ENCODE peak calls at places on chromosome 9, in four cellular contexts. One of them, this sample, is unnamed.

GRCh38 chr9:136626066-136626725 is 36.5 kb upstream of the EGFL7 start:
- DNase-seq in choroid plexus epithelial cell: no peak
- DNase-seq in psoas muscle: no peak
- DNase-seq in CD8-positive, alpha-beta T cell: no peak
- DNase-seq in this sample: no peak

GRCh38 chr9:69877852-69878507 is 57.4 kb downstream of the CFAP95 start:
- DNase-seq in choroid plexus epithelial cell: peak; percentile 65
- DNase-seq in psoas muscle: no peak
- DNase-seq in CD8-positive, alpha-beta T cell: no peak
- DNase-seq in this sample: peak; percentile 58

GRCh38 chr9:88230612-88231011 is 92.3 kb upstream of the SPATA31C2 start:
- DNase-seq in choroid plexus epithelial cell: peak; percentile 13
- DNase-seq in psoas muscle: no peak
- DNase-seq in CD8-positive, alpha-beta T cell: no peak
- DNase-seq in this sample: no peak

GRCh38 chr9:134606951-134607733 is 34.5 kb upstream of the COL5A1 start:
- DNase-seq in choroid plexus epithelial cell: peak; percentile 26
- DNase-seq in psoas muscle: no peak
- DNase-seq in CD8-positive, alpha-beta T cell: no peak
- DNase-seq in this sample: peak; percentile 24

GRCh38 chr9:16282718-16283117 is 587.8 kb downstream of the BNC2 start:
- DNase-seq in choroid plexus epithelial cell: no peak
- DNase-seq in psoas muscle: no peak
- DNase-seq in CD8-positive, alpha-beta T cell: no peak
- DNase-seq in this sample: no peak

GRCh38 chr9:136590788-136591187 is 44.9 kb upstream of the NOTCH1 start:
- DNase-seq in choroid plexus epithelial cell: no peak
- DNase-seq in psoas muscle: no peak
- DNase-seq in CD8-positive, alpha-beta T cell: no peak
- DNase-seq in this sample: no peak

GRCh38 chr9:113678874-113679273 is 197.2 kb upstream of the ZNF618 start:
- DNase-seq in choroid plexus epithelial cell: no peak
- DNase-seq in psoas muscle: no peak
- DNase-seq in CD8-positive, alpha-beta T cell: no peak
- DNase-seq in this sample: no peak

GRCh38 chr9:88535226-88535931 is 401 bp downstream of the NXNL2 start:
- DNase-seq in choroid plexus epithelial cell: no peak
- DNase-seq in psoas muscle: no peak
- DNase-seq in CD8-positive, alpha-beta T cell: no peak
- DNase-seq in this sample: no peak

GRCh38 chr9:101083451-101083850 is 54.9 kb downstream of the PLPPR1 start:
- DNase-seq in choroid plexus epithelial cell: no peak
- DNase-seq in psoas muscle: no peak
- DNase-seq in CD8-positive, alpha-beta T cell: no peak
- DNase-seq in this sample: no peak

GRCh38 chr9:98432134-98432533 is 176.7 kb upstream of the TBC1D2 start:
- DNase-seq in choroid plexus epithelial cell: no peak
- DNase-seq in psoas muscle: no peak
- DNase-seq in CD8-positive, alpha-beta T cell: no peak
- DNase-seq in this sample: no peak

GRCh38 chr9:134570151-134570621 is 71.4 kb upstream of the COL5A1 start:
- DNase-seq in choroid plexus epithelial cell: no peak
- DNase-seq in psoas muscle: no peak
- DNase-seq in CD8-positive, alpha-beta T cell: no peak
- DNase-seq in this sample: no peak

GRCh38 chr9:80679920-80680319 is 1009.4 kb downstream of the TLE1 start:
- DNase-seq in choroid plexus epithelial cell: peak; percentile 2
- DNase-seq in psoas muscle: no peak
- DNase-seq in CD8-positive, alpha-beta T cell: no peak
- DNase-seq in this sample: no peak

GRCh38 chr9:76901801-76902200 is 4.1 kb downstream of the PRUNE2 start:
- DNase-seq in choroid plexus epithelial cell: no peak
- DNase-seq in psoas muscle: peak; percentile 20
- DNase-seq in CD8-positive, alpha-beta T cell: no peak
- DNase-seq in this sample: no peak

GRCh38 chr9:109411818-109412352 is 86.2 kb downstream of the PTPN3 start:
- DNase-seq in choroid plexus epithelial cell: peak; percentile 77
- DNase-seq in psoas muscle: no peak
- DNase-seq in CD8-positive, alpha-beta T cell: no peak
- DNase-seq in this sample: peak; percentile 50

GRCh38 chr9:125387861-125388524 is 126.4 kb downstream of the GAPVD1 start:
- DNase-seq in choroid plexus epithelial cell: no peak
- DNase-seq in psoas muscle: no peak
- DNase-seq in CD8-positive, alpha-beta T cell: no peak
- DNase-seq in this sample: no peak

GRCh38 chr9:35074141-35074540 is 1.7 kb upstream of the VCP start:
- DNase-seq in choroid plexus epithelial cell: no peak
- DNase-seq in psoas muscle: no peak
- DNase-seq in CD8-positive, alpha-beta T cell: no peak
- DNase-seq in this sample: no peak

GRCh38 chr9:127567119-127567897 is 44.8 kb upstream of the STXBP1 start:
- DNase-seq in choroid plexus epithelial cell: no peak
- DNase-seq in psoas muscle: peak; percentile 47
- DNase-seq in CD8-positive, alpha-beta T cell: no peak
- DNase-seq in this sample: peak; percentile 41

GRCh38 chr9:128164332-128164885 is 4.3 kb downstream of the BBLN start:
- DNase-seq in choroid plexus epithelial cell: no peak
- DNase-seq in psoas muscle: no peak
- DNase-seq in CD8-positive, alpha-beta T cell: no peak
- DNase-seq in this sample: no peak

GRCh38 chr9:91298304-91298703 is 63.4 kb downstream of the AUH start:
- DNase-seq in choroid plexus epithelial cell: peak; percentile 74
- DNase-seq in psoas muscle: no peak
- DNase-seq in CD8-positive, alpha-beta T cell: no peak
- DNase-seq in this sample: no peak

GRCh38 chr9:120374817-120375216 is 205.2 kb downstream of the CDK5RAP2 start:
- DNase-seq in choroid plexus epithelial cell: no peak
- DNase-seq in psoas muscle: no peak
- DNase-seq in CD8-positive, alpha-beta T cell: no peak
- DNase-seq in this sample: no peak

GRCh38 chr9:136977223-136978072 is at the start of gene PTGDS:
- DNase-seq in choroid plexus epithelial cell: peak; percentile 92
- DNase-seq in psoas muscle: no peak
- DNase-seq in CD8-positive, alpha-beta T cell: no peak
- DNase-seq in this sample: peak; percentile 18

GRCh38 chr9:124499214-124499613 is 8.0 kb downstream of the NR5A1 start:
- DNase-seq in choroid plexus epithelial cell: no peak
- DNase-seq in psoas muscle: no peak
- DNase-seq in CD8-positive, alpha-beta T cell: no peak
- DNase-seq in this sample: no peak

GRCh38 chr9:92003308-92004044 is 53.4 kb upstream of the ROR2 start:
- DNase-seq in choroid plexus epithelial cell: no peak
- DNase-seq in psoas muscle: no peak
- DNase-seq in CD8-positive, alpha-beta T cell: no peak
- DNase-seq in this sample: no peak

GRCh38 chr9:135939351-135940265 is 21.6 kb downstream of the UBAC1 start:
- DNase-seq in choroid plexus epithelial cell: no peak
- DNase-seq in psoas muscle: no peak
- DNase-seq in CD8-positive, alpha-beta T cell: no peak
- DNase-seq in this sample: no peak

GRCh38 chr9:129322641-129323375 is 144.7 kb upstream of the IER5L start:
- DNase-seq in choroid plexus epithelial cell: no peak
- DNase-seq in psoas muscle: no peak
- DNase-seq in CD8-positive, alpha-beta T cell: no peak
- DNase-seq in this sample: no peak

GRCh38 chr9:14347408-14348224 is 33.7 kb upstream of the NFIB start:
- DNase-seq in choroid plexus epithelial cell: no peak
- DNase-seq in psoas muscle: peak; percentile 74
- DNase-seq in CD8-positive, alpha-beta T cell: no peak
- DNase-seq in this sample: peak; percentile 50
- TF ChIP-seq CTCF in choroid plexus epithelial cell: peak; percentile 31
- TF ChIP-seq CTCF in psoas muscle: peak; percentile 13
- TF ChIP-seq CTCF in CD8-positive, alpha-beta T cell: no peak
- TF ChIP-seq CTCF in this sample: peak; percentile 24

DNA sequence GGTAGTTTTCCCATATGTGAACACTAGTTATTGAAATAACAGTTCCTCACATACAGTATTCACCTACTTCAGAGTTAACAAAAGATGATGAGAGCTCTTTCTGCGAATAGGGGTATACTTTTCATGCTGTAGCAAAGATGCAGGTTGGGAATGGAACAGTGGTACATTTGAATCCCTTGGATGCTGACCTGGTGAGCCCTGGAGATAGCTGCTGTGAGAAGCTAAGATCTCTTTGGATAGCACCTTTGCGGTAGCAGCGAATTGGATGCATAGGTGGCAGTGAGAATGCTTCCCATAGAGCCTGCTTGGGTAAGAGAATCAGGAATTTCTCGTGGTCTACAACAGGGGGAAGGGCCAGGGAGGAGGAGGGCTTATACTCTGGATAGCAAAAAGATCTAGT is 61.2 kb downstream of the NUP214 start:
- DNase-seq in choroid plexus epithelial cell: no peak
- DNase-seq in psoas muscle: no peak
- DNase-seq in CD8-positive, alpha-beta T cell: no peak
- DNase-seq in this sample: no peak
- H3K4me3 ChIP-seq in choroid plexus epithelial cell: no peak overlapping the region
- H3K4me3 ChIP-seq in psoas muscle: no peak overlapping the region
- H3K4me3 ChIP-seq in CD8-positive, alpha-beta T cell: no peak overlapping the region
- H3K4me3 ChIP-seq in this sample: no peak overlapping the region

GRCh38 chr9:110635589-110635988 is 33.0 kb upstream of the MUSK start:
- DNase-seq in choroid plexus epithelial cell: no peak
- DNase-seq in psoas muscle: no peak
- DNase-seq in CD8-positive, alpha-beta T cell: no peak
- DNase-seq in this sample: no peak

GRCh38 chr9:110641350-110641749 is 27.2 kb upstream of the MUSK start:
- DNase-seq in choroid plexus epithelial cell: peak; percentile 16
- DNase-seq in psoas muscle: no peak
- DNase-seq in CD8-positive, alpha-beta T cell: no peak
- DNase-seq in this sample: no peak

GRCh38 chr9:110640736-110641135 is 27.9 kb upstream of the MUSK start:
- DNase-seq in choroid plexus epithelial cell: no peak
- DNase-seq in psoas muscle: no peak
- DNase-seq in CD8-positive, alpha-beta T cell: no peak
- DNase-seq in this sample: no peak

DNA sequence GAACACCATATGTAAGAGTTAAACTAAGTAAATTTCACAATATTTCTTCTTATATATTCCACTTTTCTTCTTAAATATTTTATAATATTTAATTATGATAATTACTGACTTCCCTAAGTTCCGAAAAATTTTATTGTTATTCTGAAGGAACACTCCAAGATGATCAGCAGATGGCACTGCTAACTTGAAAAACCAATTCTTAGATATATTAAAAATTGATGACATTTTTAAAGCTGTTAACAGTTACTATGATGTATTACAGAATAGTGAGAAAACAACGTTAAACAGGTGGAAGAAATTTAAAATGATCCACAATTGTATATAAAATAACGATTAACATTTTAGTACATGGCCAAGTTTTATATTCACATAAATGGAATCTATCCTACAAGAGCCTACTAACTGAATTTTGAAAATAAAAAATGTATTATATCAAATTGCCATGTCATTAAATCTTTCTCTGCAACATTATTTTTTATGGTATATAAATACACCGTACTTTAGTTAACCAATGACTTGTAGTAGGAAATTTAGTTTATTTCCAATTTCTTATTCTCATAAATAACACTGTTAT is 30.1 kb upstream of the MUSK start:
- DNase-seq in choroid plexus epithelial cell: peak; percentile 75
- DNase-seq in psoas muscle: no peak
- DNase-seq in CD8-positive, alpha-beta T cell: no peak
- DNase-seq in this sample: peak; percentile 64
- TF ChIP-seq CTCF in choroid plexus epithelial cell: peak; percentile 53
- TF ChIP-seq CTCF in psoas muscle: peak; percentile 39
- TF ChIP-seq CTCF in CD8-positive, alpha-beta T cell: no peak
- TF ChIP-seq CTCF in this sample: peak; percentile 40

GRCh38 chr9:38416461-38416860 is 7.8 kb downstream of the IGFBPL1 start:
- DNase-seq in choroid plexus epithelial cell: no peak
- DNase-seq in psoas muscle: no peak
- DNase-seq in CD8-positive, alpha-beta T cell: no peak
- DNase-seq in this sample: no peak
- H3K4me3 ChIP-seq in choroid plexus epithelial cell: no peak overlapping the region
- H3K4me3 ChIP-seq in psoas muscle: no peak overlapping the region
- H3K4me3 ChIP-seq in CD8-positive, alpha-beta T cell: no peak overlapping the region
- H3K4me3 ChIP-seq in this sample: no peak overlapping the region

GRCh38 chr9:95116002-95116819 is 201.3 kb downstream of the FANCC start:
- DNase-seq in choroid plexus epithelial cell: peak; percentile 24
- DNase-seq in psoas muscle: no peak
- DNase-seq in CD8-positive, alpha-beta T cell: no peak
- DNase-seq in this sample: no peak
- TF ChIP-seq CTCF in choroid plexus epithelial cell: peak; percentile 53
- TF ChIP-seq CTCF in psoas muscle: peak; percentile 29
- TF ChIP-seq CTCF in CD8-positive, alpha-beta T cell: no peak
- TF ChIP-seq CTCF in this sample: peak; percentile 33

This sample was measured in astrocyte of the spinal cord.